ENCODE peak calls at places on chromosomes 13 and 19, in seven cellular contexts. Z, V, M, K, U, T and G are unnamed samples.

GRCh38 chr13:65783383-65783782 is 1446.8 kb downstream of the PCDH9 start:
- DNase-seq in Z (no peak), V (no peak), M (no peak), K (no peak), U (peak; percentile 47), T (no peak), G (no peak)

GRCh38 chr13:44333950-44334675 is 39.5 kb upstream of the SERP2 start:
- DNase-seq in Z (no peak), V (no peak), M (no peak), K (no peak), U (no peak), T (no peak), G (no peak)

GRCh38 chr19:38862321-38863059 is 12.7 kb upstream of the HNRNPL start:
- DNase-seq in Z (peak; percentile 78), V (no peak), M (no peak), K (no peak), U (no peak), T (no peak), G (peak; percentile 79)

GRCh38 chr19:4455742-4456565 is 1.6 kb downstream of the UBXN6 start:
- DNase-seq in Z (peak; percentile 79), V (no peak), M (peak; percentile 91), K (no peak), U (no peak), T (no peak), G (peak; percentile 61)

GRCh38 chr19:56119585-56119978 is 1.5 kb downstream of the ZNF787 start:
- DNase-seq in Z (peak; percentile 73), V (no peak), M (no peak), K (no peak), U (peak; percentile 85), T (no peak), G (peak; percentile 48)

GRCh38 chr19:44596428-44597130 is 16.8 kb upstream of the IGSF23 start:
- DNase-seq in Z (peak; percentile 81), V (no peak), M (no peak), K (no peak), U (no peak), T (no peak), G (no peak)

GRCh38 chr19:8363803-8364771 is at the start of gene ANGPTL4:
- DNase-seq in Z (peak; percentile 75), V (no peak), M (no peak), K (peak; percentile 87), U (peak; percentile 84), T (peak; percentile 74), G (peak; percentile 70)

GRCh38 chr19:42173695-42174094 is 41.4 kb upstream of the POU2F2 start:
- DNase-seq in Z (no peak), V (no peak), M (no peak), K (no peak), U (no peak), T (no peak), G (no peak)

GRCh38 chr19:10846500-10847202 is 1.6 kb upstream of the C19orf38 start:
- DNase-seq in Z (no peak), V (no peak), M (no peak), K (no peak), U (no peak), T (no peak), G (no peak)

GRCh38 chr19:8610041-8610927 is at the start of gene ADAMTS10:
- DNase-seq in Z (peak; percentile 71), V (peak; percentile 28), M (no peak), K (peak; percentile 78), U (peak; percentile 72), T (no peak), G (peak; percentile 31)

GRCh38 chr19:46994141-46994686 is 25.4 kb upstream of the NPAS1 start:
- DNase-seq in Z (no peak), V (no peak), M (no peak), K (no peak), U (no peak), T (no peak), G (no peak)

GRCh38 chr19:33440682-33441081 is 67.2 kb downstream of the CEBPG start:
- DNase-seq in Z (no peak), V (no peak), M (no peak), K (no peak), U (peak; percentile 37), T (no peak), G (no peak)

GRCh38 chr13:37701972-37702371 is 103.4 kb upstream of the POSTN start:
- DNase-seq in Z (peak; percentile 16), V (no peak), M (no peak), K (peak; percentile 67), U (no peak), T (no peak), G (no peak)

GRCh38 chr13:113109151-113110047 is 3.8 kb downstream of the F7 start:
- DNase-seq in Z (no peak), V (no peak), M (no peak), K (no peak), U (peak; percentile 73), T (no peak), G (no peak)

GRCh38 chr19:53112286-53112685 is 9.1 kb upstream of the ZNF160 start:
- DNase-seq in Z (no peak), V (no peak), M (no peak), K (no peak), U (no peak), T (no peak), G (no peak)

GRCh38 chr19:51754106-51754505 is 2.4 kb upstream of the FPR1 start:
- DNase-seq in Z (no peak), V (no peak), M (no peak), K (no peak), U (no peak), T (no peak), G (no peak)

GRCh38 chr19:10043286-10043927 is 30.1 kb downstream of the RDH8 start:
- DNase-seq in Z (no peak), V (no peak), M (no peak), K (no peak), U (no peak), T (no peak), G (no peak)

GRCh38 chr13:102267191-102267590 is 134.7 kb downstream of the FGF14 start:
- DNase-seq in Z (no peak), V (no peak), M (no peak), K (no peak), U (no peak), T (no peak), G (no peak)

GRCh38 chr13:30429721-30430694 is 7.7 kb downstream of the UBE2L5 start:
- DNase-seq in Z (peak; percentile 58), V (no peak), M (no peak), K (no peak), U (no peak), T (no peak), G (no peak)

DNA sequence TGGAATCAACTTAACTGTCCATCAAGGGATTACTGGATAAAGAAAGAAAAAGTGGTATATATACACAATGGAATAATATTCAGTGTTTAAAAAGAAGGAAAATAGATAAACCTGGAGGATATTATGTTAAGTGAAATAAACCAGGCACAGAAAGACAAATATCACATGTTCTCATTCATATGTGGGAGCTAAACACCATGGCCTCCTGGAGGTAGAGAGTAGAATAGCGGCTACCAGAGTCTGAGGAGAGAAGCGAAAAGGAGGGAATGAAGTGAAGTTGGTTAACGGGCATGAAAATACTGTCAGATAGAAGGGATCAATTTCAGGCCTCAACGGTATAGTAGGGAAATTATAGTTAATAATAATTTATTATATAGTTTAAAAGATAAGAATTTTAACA is 147.5 kb upstream of the OBI1 start:
- DNase-seq in Z (no peak), V (no peak), M (no peak), K (no peak), U (no peak), T (no peak), G (no peak)
- TF ChIP-seq CTCF in Z (peak; percentile 14), V (peak; percentile 11), M (no peak), K (no peak), U (no peak), T (no peak), G (no peak)

GRCh38 chr19:58578430-58578925 is 5.3 kb upstream of the MZF1 start:
- DNase-seq in Z (no peak), V (no peak), M (no peak), K (peak; percentile 28), U (no peak), T (peak; percentile 19), G (no peak)
- H3K27ac ChIP-seq in Z (no peak overlapping the region), V (no peak overlapping the region), M (no peak overlapping the region), K (no peak overlapping the region), U (no peak overlapping the region), T (no peak overlapping the region), G (no peak overlapping the region)

DNA sequence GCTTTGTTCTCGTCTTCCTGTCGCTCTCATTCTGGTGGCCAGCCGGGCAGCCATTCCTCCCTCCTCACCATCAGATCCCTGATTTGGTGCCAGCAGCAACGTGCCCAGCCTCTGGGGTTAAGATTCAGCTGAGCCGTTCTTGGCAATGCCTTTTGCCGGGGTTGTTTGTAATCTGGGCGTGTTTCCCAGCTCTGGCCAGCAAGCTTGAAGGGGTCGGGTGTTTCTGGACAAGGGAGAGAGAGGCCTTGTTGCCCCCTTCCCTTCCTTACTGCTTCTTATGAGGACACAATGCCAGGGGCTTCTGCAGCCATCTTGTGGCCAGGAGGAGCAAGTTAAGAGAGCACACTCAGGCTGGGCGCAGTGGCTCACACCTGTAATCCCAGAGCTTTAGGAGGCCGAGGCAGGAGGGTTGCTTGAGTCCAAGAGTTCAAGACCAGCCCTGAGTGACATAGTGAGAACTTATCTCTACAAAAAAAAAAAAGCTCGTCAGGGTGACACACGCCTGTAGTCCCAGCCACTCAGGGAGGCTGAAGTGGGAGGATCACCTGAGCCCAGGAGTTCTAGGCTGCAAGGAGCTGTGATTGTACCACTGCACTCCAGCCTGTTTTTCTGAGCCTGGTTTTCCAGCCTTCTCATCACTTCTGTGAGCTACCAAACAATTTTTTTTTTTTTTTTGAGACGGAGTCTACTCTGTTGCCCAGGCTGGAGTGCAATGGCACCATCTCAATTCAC is 10.7 kb upstream of the CRTC1 start:
- DNase-seq in Z (no peak), V (no peak), M (no peak), K (peak; percentile 94), U (no peak), T (no peak), G (no peak)
- TF ChIP-seq CTCF in Z (peak; percentile 22), V (no peak), M (no peak), K (peak; percentile 41), U (no peak), T (no peak), G (peak; percentile 3)

GRCh38 chr13:49354719-49355118 is 89.1 kb downstream of the CAB39L start:
- DNase-seq in Z (no peak), V (no peak), M (no peak), K (no peak), U (no peak), T (no peak), G (no peak)

GRCh38 chr13:49357694-49358093 is 86.2 kb downstream of the CAB39L start:
- DNase-seq in Z (no peak), V (no peak), M (no peak), K (no peak), U (no peak), T (no peak), G (no peak)

GRCh38 chr13:49351871-49352270 is 92.0 kb downstream of the CAB39L start:
- DNase-seq in Z (no peak), V (no peak), M (no peak), K (no peak), U (no peak), T (no peak), G (no peak)

GRCh38 chr13:49353908-49354307 is 90.0 kb downstream of the CAB39L start:
- DNase-seq in Z (no peak), V (no peak), M (no peak), K (no peak), U (no peak), T (no peak), G (no peak)

DNA sequence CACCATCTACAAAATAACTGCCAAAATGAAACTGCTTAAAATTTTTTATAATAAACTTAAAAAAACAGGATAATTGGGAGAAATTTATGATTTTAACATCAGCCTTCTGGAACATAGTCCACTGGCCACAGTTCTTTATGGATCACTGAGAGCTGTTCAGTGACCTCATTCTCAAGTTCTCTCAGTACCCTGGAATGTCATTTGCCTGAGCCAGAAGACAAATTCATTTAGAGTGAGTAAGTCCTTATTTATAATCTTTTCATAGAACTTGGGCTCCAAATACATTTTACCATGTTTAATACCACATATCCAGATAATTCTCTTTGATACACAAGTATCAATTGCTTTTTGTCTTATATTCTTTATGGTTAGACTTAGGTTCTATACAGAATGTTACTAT is 87.6 kb downstream of the CAB39L start:
- DNase-seq in Z (no peak), V (no peak), M (no peak), K (no peak), U (no peak), T (no peak), G (no peak)
- H3K27ac ChIP-seq in Z (no peak overlapping the region), V (no peak overlapping the region), M (no peak overlapping the region), K (peak overlapping the region; percentile 82), U (no peak overlapping the region), T (peak overlapping the region; percentile 47), G (no peak overlapping the region)